ENCODE peak calls at places on chromosomes 16 and 17, in nine cellular contexts. M is activated naive CD8-positive, alpha-beta T cell treated with anti-CD3 and anti-CD28 coated beads, Interleukin-2, amount 50 U/mL, for 24 hours; K is right cardiac atrium; V is NCI-H2081; W is CD4-positive, CD25-positive, alpha-beta regulatory T cell; S is AG09319; D is HCT116; F is GM04504; T is effector CD8-positive, alpha-beta T cell. Q is an unnamed sample.

GRCh38 chr17:36773039-36773438 is 164.2 kb upstream of the LHX1 start:
- DNase-seq in M (no peak), K (no peak), V (no peak), W (no peak), S (no peak), D (no peak), F (no peak), T (no peak), Q (no peak)

GRCh38 chr16:69311533-69312388 is 611 bp downstream of the VPS4A start:
- DNase-seq in M (peak), K (peak), V (no peak), W (peak), S (no peak), D (no peak), F (no peak), T (peak), Q (no peak)

GRCh38 chr17:80453126-80453979 is 23.1 kb downstream of the NPTX1 start:
- DNase-seq in M (no peak), K (no peak), V (no peak), W (no peak), S (no peak), D (no peak), F (no peak), T (no peak), Q (no peak)

GRCh38 chr17:62891659-62892058 is 74.4 kb upstream of the TANC2 start:
- DNase-seq in M (no peak), K (no peak), V (no peak), W (no peak), S (no peak), D (no peak), F (no peak), T (no peak), Q (no peak)

GRCh38 chr17:77487677-77488530 is 347.1 kb downstream of the SEC14L1 start:
- DNase-seq in M (no peak), K (no peak), V (no peak), W (no peak), S (no peak), D (no peak), F (no peak), T (no peak), Q (no peak)

GRCh38 chr16:2592786-2593185 is 55.0 kb downstream of the PDPK1 start:
- DNase-seq in M (no peak), K (no peak), V (no peak), W (no peak), S (no peak), D (no peak), F (no peak), T (no peak), Q (no peak)

GRCh38 chr17:77692571-77693161 is 265.8 kb upstream of the TNRC6C start:
- DNase-seq in M (no peak), K (no peak), V (no peak), W (no peak), S (no peak), D (no peak), F (no peak), T (no peak), Q (no peak)

GRCh38 chr17:731943-732787 is at the start of gene TLCD3A:
- DNase-seq in M (peak), K (peak), V (peak), W (peak), S (no peak), D (no peak), F (no peak), T (peak), Q (no peak)

GRCh38 chr17:1627987-1628855 is at the start of gene SLC43A2:
- DNase-seq in M (peak), K (peak), V (peak), W (peak), S (peak), D (peak), F (peak), T (peak), Q (no peak)

GRCh38 chr17:7445011-7445927 is at the start of gene CHRNB1:
- DNase-seq in M (peak), K (peak), V (no peak), W (no peak), S (no peak), D (peak), F (no peak), T (no peak), Q (no peak)

GRCh38 chr16:68049448-68049847 is 26.4 kb downstream of the DUS2 start:
- DNase-seq in M (no peak), K (no peak), V (no peak), W (no peak), S (no peak), D (no peak), F (no peak), T (no peak), Q (no peak)

GRCh38 chr17:28345420-28346198 is 10.0 kb downstream of the TNFAIP1 start:
- DNase-seq in M (no peak), K (no peak), V (no peak), W (no peak), S (no peak), D (no peak), F (no peak), T (no peak), Q (no peak)

GRCh38 chr17:29070795-29071194 is 27.9 kb downstream of the PIPOX start:
- DNase-seq in M (no peak), K (no peak), V (no peak), W (no peak), S (no peak), D (no peak), F (no peak), T (no peak), Q (no peak)

GRCh38 chr17:67636841-67637240 is 80.9 kb upstream of the NOL11 start:
- DNase-seq in M (no peak), K (no peak), V (no peak), W (no peak), S (no peak), D (no peak), F (no peak), T (no peak), Q (no peak)

GRCh38 chr16:27576729-27577128 is 26.8 kb downstream of the KATNIP start:
- DNase-seq in M (no peak), K (no peak), V (no peak), W (no peak), S (no peak), D (no peak), F (no peak), T (no peak), Q (no peak)

GRCh38 chr17:61450641-61451537 is 1.3 kb upstream of the TBX4 start:
- DNase-seq in M (no peak), K (no peak), V (no peak), W (no peak), S (no peak), D (no peak), F (no peak), T (no peak), Q (no peak)

GRCh38 chr17:29578626-29579485 is 10.4 kb downstream of the TP53I13 start:
- DNase-seq in M (no peak), K (no peak), V (no peak), W (no peak), S (no peak), D (no peak), F (no peak), T (no peak), Q (no peak)

GRCh38 chr16:79171504-79172240 is 428.9 kb downstream of the MAF start:
- DNase-seq in M (no peak), K (no peak), V (peak), W (no peak), S (no peak), D (no peak), F (no peak), T (no peak), Q (no peak)

GRCh38 chr17:55495239-55495638 is 16.0 kb downstream of the SMIM36 start:
- DNase-seq in M (no peak), K (no peak), V (no peak), W (no peak), S (no peak), D (no peak), F (no peak), T (no peak), Q (no peak)

GRCh38 chr16:82715160-82715559 is 88.4 kb downstream of the CDH13 start:
- DNase-seq in M (no peak), K (no peak), V (no peak), W (no peak), S (no peak), D (no peak), F (no peak), T (no peak), Q (no peak)

GRCh38 chr16:30166202-30166902 is 17.1 kb upstream of the CORO1A start:
- DNase-seq in M (no peak), K (no peak), V (no peak), W (no peak), S (no peak), D (no peak), F (no peak), T (no peak), Q (no peak)

GRCh38 chr16:85615852-85616607 is 2.9 kb downstream of the GSE1 start:
- DNase-seq in M (peak), K (peak), V (peak), W (peak), S (no peak), D (peak), F (peak), T (peak), Q (no peak)

GRCh38 chr17:59848778-59849177 is 44.0 kb downstream of the TUBD1 start:
- DNase-seq in M (peak), K (peak), V (no peak), W (no peak), S (peak), D (no peak), F (no peak), T (no peak), Q (no peak)

GRCh38 chr17:30520882-30521281 is 43.7 kb downstream of the GOSR1 start:
- DNase-seq in M (no peak), K (no peak), V (no peak), W (no peak), S (no peak), D (no peak), F (no peak), T (no peak), Q (no peak)

GRCh38 chr16:52022177-52022576 is 524.8 kb downstream of the TOX3 start:
- DNase-seq in M (no peak), K (no peak), V (no peak), W (no peak), S (no peak), D (no peak), F (no peak), T (no peak), Q (no peak)

GRCh38 chr17:71071837-71072236 is 902.5 kb downstream of the KCNJ2 start:
- DNase-seq in M (no peak), K (no peak), V (no peak), W (no peak), S (peak), D (peak), F (peak), T (no peak), Q (peak)

GRCh38 chr17:8075574-8076342 is 11.8 kb downstream of the ALOX12B start:
- DNase-seq in M (no peak), K (no peak), V (no peak), W (no peak), S (no peak), D (no peak), F (no peak), T (no peak), Q (no peak)

GRCh38 chr17:1769826-1770477 is 8.1 kb downstream of the SERPINF1 start:
- DNase-seq in M (peak), K (no peak), V (no peak), W (no peak), S (no peak), D (no peak), F (no peak), T (no peak), Q (no peak)

GRCh38 chr17:66469890-66470289 is 167.5 kb downstream of the PRKCA start:
- DNase-seq in M (no peak), K (no peak), V (no peak), W (no peak), S (no peak), D (no peak), F (no peak), T (no peak), Q (no peak)